ENCODE peak calls at places on chromosomes 6 and 20, in nine cellular contexts. B, C, Q, V, G, W, U, H and I are unnamed samples.

GRCh38 chr6:132960720-132961119 is 146.4 kb downstream of the RPS12 start:
- DNase-seq in B (no peak), Q (no peak), G (no peak), U (no peak), H (peak), C (no peak), V (no peak), W (no peak), I (no peak)

GRCh38 chr6:4348462-4349112 is 213.2 kb upstream of the ECI2 start:
- DNase-seq in V (no peak), Q (peak), B (no peak), W (no peak), C (no peak), H (no peak), G (no peak), U (no peak), I (peak)

GRCh38 chr6:11462742-11463414 is 74.7 kb upstream of the TMEM170B start:
- DNase-seq in B (no peak), V (no peak), W (no peak), G (no peak), C (no peak), Q (no peak), U (peak), H (no peak), I (no peak)

GRCh38 chr6:40315055-40315454 is 272.1 kb downstream of the LRFN2 start:
- DNase-seq in H (no peak), G (no peak), B (no peak), Q (no peak), C (no peak), W (no peak), V (no peak), U (no peak), I (no peak)

GRCh38 chr6:134531611-134532010 is 213.7 kb upstream of the SGK1 start:
- DNase-seq in H (no peak), B (no peak), Q (no peak), W (no peak), V (no peak), G (no peak), C (no peak), U (no peak), I (no peak)

GRCh38 chr6:137659871-137660270 is 165.7 kb upstream of the OLIG3 start:
- DNase-seq in C (no peak), V (no peak), G (no peak), H (no peak), B (no peak), Q (no peak), U (no peak), W (no peak), I (no peak)

GRCh38 chr6:89298680-89299450 is 16.2 kb downstream of the GABRR2 start:
- DNase-seq in B (no peak), V (no peak), Q (peak), H (peak), C (no peak), G (no peak), W (no peak), U (peak), I (peak)

GRCh38 chr6:15183979-15184378 is 61.9 kb upstream of the JARID2 start:
- DNase-seq in W (no peak), U (no peak), B (no peak), Q (no peak), G (no peak), V (no peak), H (no peak), C (no peak), I (no peak)

GRCh38 chr20:63167026-63167917 is 48.7 kb downstream of the YTHDF1 start:
- DNase-seq in W (no peak), C (no peak), B (no peak), Q (no peak), U (no peak), V (no peak), H (peak), G (no peak), I (no peak)

GRCh38 chr20:610130-611046 is at the start of gene TCF15:
- DNase-seq in G (no peak), B (peak), V (no peak), H (peak), U (peak), W (no peak), Q (no peak), C (no peak), I (no peak)

GRCh38 chr6:41122373-41122772 is 31.8 kb downstream of the TREML1 start:
- DNase-seq in Q (peak), H (no peak), V (no peak), B (no peak), C (no peak), U (no peak), W (no peak), G (no peak), I (no peak)

GRCh38 chr20:48709292-48709691 is 118.5 kb downstream of the PREX1 start:
- DNase-seq in H (no peak), V (no peak), C (no peak), Q (no peak), G (no peak), W (no peak), U (no peak), B (no peak), I (no peak)

GRCh38 chr6:11734861-11735652 is 43.5 kb downstream of the ADTRP start:
- DNase-seq in C (no peak), W (no peak), B (no peak), U (no peak), V (no peak), H (peak), G (no peak), Q (no peak), I (peak)

GRCh38 chr6:170166511-170167122 is 124.3 kb downstream of the DLL1 start:
- DNase-seq in C (no peak), Q (no peak), W (no peak), H (no peak), V (peak), G (peak), U (no peak), B (no peak), I (no peak)

GRCh38 chr20:21101453-21102251 is 4.5 kb downstream of the LINC00237 start:
- DNase-seq in Q (no peak), C (no peak), V (no peak), H (no peak), W (no peak), G (peak), B (peak), U (peak), I (no peak)

GRCh38 chr6:100001915-100002388 is 7.9 kb upstream of the MCHR2 start:
- DNase-seq in U (peak), C (peak), Q (peak), B (peak), G (no peak), H (peak), W (peak), V (no peak), I (peak)

GRCh38 chr6:113763883-113764282 is 93.3 kb upstream of the MARCKS start:
- DNase-seq in H (peak), W (peak), U (peak), B (no peak), G (no peak), V (no peak), C (no peak), Q (peak), I (peak)

GRCh38 chr6:73169111-73169510 is 56.2 kb downstream of the KHDC1L start:
- DNase-seq in V (no peak), C (no peak), G (no peak), H (no peak), B (no peak), Q (no peak), U (no peak), W (no peak), I (no peak)

GRCh38 chr20:60718743-60719142 is 533.3 kb upstream of the CDH4 start:
- DNase-seq in G (no peak), H (no peak), W (no peak), V (no peak), Q (no peak), U (no peak), B (no peak), C (no peak), I (no peak)

DNA sequence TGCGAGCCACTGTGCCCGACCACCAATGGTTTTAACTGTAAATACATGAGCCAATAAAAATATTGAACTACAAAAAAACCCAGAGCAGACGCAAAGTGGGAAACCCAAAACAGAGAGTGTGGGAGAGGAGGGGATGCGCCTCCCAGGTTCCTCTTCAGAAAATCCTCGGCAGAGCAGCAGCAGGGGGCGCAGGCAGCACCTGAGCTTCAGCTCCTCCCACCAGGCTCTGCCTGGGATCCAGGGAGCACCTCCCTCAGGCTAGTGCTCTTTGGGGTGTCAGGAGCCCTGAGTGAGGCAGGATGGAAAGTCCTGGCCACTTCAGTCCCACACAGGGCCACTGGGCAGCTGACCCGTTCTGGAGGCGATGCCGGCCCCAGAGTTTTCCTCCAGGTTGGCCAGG is 536.9 kb upstream of the CDH4 start:
- DNase-seq in W (no peak), U (no peak), G (no peak), C (no peak), B (no peak), H (peak), Q (no peak), V (no peak), I (no peak)
- TF ChIP-seq CTCF in W (no peak), U (no peak), G (no peak), C (no peak), B (no peak), H (peak), Q (no peak), V (no peak), I (no peak)

DNA sequence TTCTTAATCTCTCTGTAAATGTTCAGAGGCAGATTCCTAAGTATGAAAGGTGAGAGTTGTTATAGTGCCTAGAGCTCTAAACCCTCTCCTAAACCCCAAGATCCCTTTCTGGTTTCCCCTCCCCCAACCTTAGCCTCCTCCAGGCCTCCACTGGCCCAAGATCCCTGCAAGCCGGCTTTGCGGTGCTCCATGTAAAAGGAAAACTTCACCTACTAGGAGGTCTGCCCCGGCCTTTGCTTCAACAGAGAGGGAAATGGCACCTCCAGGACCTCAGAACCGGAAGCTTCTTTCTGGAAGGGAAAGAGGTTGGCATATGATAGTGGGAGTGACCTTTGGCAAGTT is 2.3 kb downstream of the RRBP1 start:
- DNase-seq in U (peak), W (no peak), V (no peak), G (no peak), Q (no peak), B (no peak), H (no peak), C (no peak), I (no peak)
- H3K4me3 ChIP-seq in U (no peak), W (peak), V (no peak), G (peak), Q (peak), B (no peak), H (peak), C (peak), I (peak)

DNA sequence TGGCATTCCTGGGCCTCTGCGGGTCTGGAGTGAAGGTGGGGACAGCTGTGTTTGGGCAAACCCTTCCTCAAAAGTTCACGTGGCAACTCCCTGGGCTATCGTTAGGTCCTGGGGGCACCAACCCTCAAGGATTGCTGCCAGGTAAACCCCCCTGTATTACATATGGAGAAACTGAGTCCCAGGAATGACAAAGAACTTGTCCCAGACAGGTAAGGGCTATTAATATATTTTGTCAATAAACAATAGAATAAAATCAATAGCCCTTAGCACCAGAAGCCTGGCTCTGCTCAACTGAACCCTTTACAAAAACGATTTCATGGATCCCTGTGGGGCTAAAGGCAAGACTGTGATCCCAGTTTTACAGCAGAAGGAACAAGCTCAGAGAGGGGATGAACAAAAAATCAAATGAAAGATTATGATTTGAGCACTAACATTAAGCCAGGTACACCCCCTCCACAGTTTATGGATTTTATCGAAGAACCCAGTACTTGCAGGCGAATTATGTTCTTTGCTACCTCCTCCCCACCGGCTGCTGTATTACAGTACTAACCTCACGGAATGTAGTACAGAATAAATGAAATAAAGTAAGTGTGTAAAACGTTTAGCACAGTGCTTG is 2.7 kb downstream of the ID1 start:
- DNase-seq in G (no peak), H (peak), Q (peak), B (no peak), C (no peak), U (peak), W (no peak), V (no peak), I (no peak)
- TF ChIP-seq CTCF in G (no peak), H (no peak), Q (no peak), B (no peak), C (no peak), U (no peak), W (no peak), V (no peak), I (no peak)

GRCh38 chr6:106002005-106002404 is 84.1 kb upstream of the PRDM1 start:
- DNase-seq in V (no peak), W (no peak), Q (no peak), G (no peak), B (no peak), U (no peak), H (no peak), C (no peak), I (no peak)
- H3K4me3 ChIP-seq in V (no peak), W (no peak), Q (no peak), G (no peak), B (no peak), U (no peak), H (no peak), C (no peak), I (no peak)

GRCh38 chr20:47205577-47206123 is 150.8 kb downstream of the ZMYND8 start:
- DNase-seq in H (peak), W (no peak), G (no peak), B (peak), V (no peak), Q (peak), C (peak), U (peak), I (peak)
- TF ChIP-seq CTCF in H (peak), W (peak), G (no peak), B (peak), V (peak), Q (peak), C (peak), U (peak), I (peak)